ENCODE peak calls at places on chromosomes 16 and 17, in nine cellular contexts. One of them, this sample, is unnamed.

GRCh38 chr17:42779942-42780815 is at the start of gene WNK4:
- DNase-seq in NCI-H2171: no peak
- DNase-seq in amniotic epithelial cell: peak
- DNase-seq in naive thymus-derived CD8-positive, alpha-beta T cell: no peak
- DNase-seq in NCI-H524: no peak
- DNase-seq in mesothelial cell of epicardium: no peak
- DNase-seq in amygdala: no peak
- DNase-seq in NCI-H1092: no peak
- DNase-seq in SK-N-SH: peak
- DNase-seq in this sample: no peak

GRCh38 chr16:61872778-61873119 is 163.5 kb downstream of the CDH8 start:
- DNase-seq in NCI-H1092: no peak
- DNase-seq in mesothelial cell of epicardium: no peak
- DNase-seq in NCI-H524: no peak
- DNase-seq in naive thymus-derived CD8-positive, alpha-beta T cell: no peak
- DNase-seq in amygdala: no peak
- DNase-seq in amniotic epithelial cell: no peak
- DNase-seq in NCI-H2171: no peak
- DNase-seq in SK-N-SH: no peak
- DNase-seq in this sample: no peak

GRCh38 chr17:40366861-40367518 is 2.5 kb upstream of the GJD3 start:
- DNase-seq in naive thymus-derived CD8-positive, alpha-beta T cell: no peak
- DNase-seq in NCI-H1092: no peak
- DNase-seq in amygdala: no peak
- DNase-seq in mesothelial cell of epicardium: no peak
- DNase-seq in amniotic epithelial cell: no peak
- DNase-seq in NCI-H524: no peak
- DNase-seq in SK-N-SH: no peak
- DNase-seq in NCI-H2171: no peak
- DNase-seq in this sample: no peak

GRCh38 chr16:61812251-61812650 is 224.0 kb downstream of the CDH8 start:
- DNase-seq in amygdala: no peak
- DNase-seq in NCI-H2171: no peak
- DNase-seq in amniotic epithelial cell: no peak
- DNase-seq in mesothelial cell of epicardium: no peak
- DNase-seq in NCI-H1092: no peak
- DNase-seq in naive thymus-derived CD8-positive, alpha-beta T cell: no peak
- DNase-seq in NCI-H524: no peak
- DNase-seq in SK-N-SH: no peak
- DNase-seq in this sample: no peak

GRCh38 chr17:15262291-15263205 is 2.6 kb downstream of the PMP22 start:
- DNase-seq in NCI-H524: no peak
- DNase-seq in naive thymus-derived CD8-positive, alpha-beta T cell: no peak
- DNase-seq in amniotic epithelial cell: peak
- DNase-seq in amygdala: peak
- DNase-seq in SK-N-SH: peak
- DNase-seq in mesothelial cell of epicardium: peak
- DNase-seq in NCI-H2171: no peak
- DNase-seq in NCI-H1092: no peak
- DNase-seq in this sample: peak

GRCh38 chr16:65244811-65245210 is 122.9 kb upstream of the CDH11 start:
- DNase-seq in SK-N-SH: no peak
- DNase-seq in mesothelial cell of epicardium: no peak
- DNase-seq in NCI-H1092: no peak
- DNase-seq in amygdala: no peak
- DNase-seq in naive thymus-derived CD8-positive, alpha-beta T cell: no peak
- DNase-seq in NCI-H524: no peak
- DNase-seq in NCI-H2171: no peak
- DNase-seq in amniotic epithelial cell: no peak
- DNase-seq in this sample: no peak

GRCh38 chr17:40139566-40140058 is 725 bp upstream of the CASC3 start:
- DNase-seq in SK-N-SH: no peak
- DNase-seq in naive thymus-derived CD8-positive, alpha-beta T cell: no peak
- DNase-seq in amniotic epithelial cell: no peak
- DNase-seq in mesothelial cell of epicardium: no peak
- DNase-seq in NCI-H524: no peak
- DNase-seq in amygdala: no peak
- DNase-seq in NCI-H1092: no peak
- DNase-seq in NCI-H2171: no peak
- DNase-seq in this sample: no peak

GRCh38 chr16:12646490-12647274 is 157.0 kb downstream of the CPPED1 start:
- DNase-seq in NCI-H524: no peak
- DNase-seq in NCI-H2171: no peak
- DNase-seq in amygdala: peak
- DNase-seq in NCI-H1092: no peak
- DNase-seq in amniotic epithelial cell: no peak
- DNase-seq in mesothelial cell of epicardium: no peak
- DNase-seq in naive thymus-derived CD8-positive, alpha-beta T cell: no peak
- DNase-seq in SK-N-SH: peak
- DNase-seq in this sample: peak

GRCh38 chr16:19913306-19913717 is 28.7 kb upstream of the GPRC5B start:
- DNase-seq in NCI-H524: no peak
- DNase-seq in amygdala: no peak
- DNase-seq in NCI-H1092: no peak
- DNase-seq in SK-N-SH: no peak
- DNase-seq in naive thymus-derived CD8-positive, alpha-beta T cell: no peak
- DNase-seq in amniotic epithelial cell: no peak
- DNase-seq in mesothelial cell of epicardium: no peak
- DNase-seq in NCI-H2171: no peak
- DNase-seq in this sample: no peak

GRCh38 chr16:54062361-54063346 is 223.9 kb downstream of the IRX3 start:
- DNase-seq in NCI-H1092: no peak
- DNase-seq in NCI-H2171: no peak
- DNase-seq in mesothelial cell of epicardium: no peak
- DNase-seq in SK-N-SH: no peak
- DNase-seq in amniotic epithelial cell: no peak
- DNase-seq in naive thymus-derived CD8-positive, alpha-beta T cell: no peak
- DNase-seq in amygdala: no peak
- DNase-seq in NCI-H524: no peak
- DNase-seq in this sample: no peak

GRCh38 chr16:4059969-4060368 is 56.3 kb downstream of the ADCY9 start:
- DNase-seq in NCI-H524: no peak
- DNase-seq in amygdala: no peak
- DNase-seq in naive thymus-derived CD8-positive, alpha-beta T cell: no peak
- DNase-seq in NCI-H1092: no peak
- DNase-seq in NCI-H2171: no peak
- DNase-seq in mesothelial cell of epicardium: no peak
- DNase-seq in SK-N-SH: no peak
- DNase-seq in amniotic epithelial cell: no peak
- DNase-seq in this sample: no peak

GRCh38 chr17:55740515-55741352 is 10.1 kb upstream of the PCTP start:
- DNase-seq in amniotic epithelial cell: no peak
- DNase-seq in naive thymus-derived CD8-positive, alpha-beta T cell: no peak
- DNase-seq in NCI-H2171: no peak
- DNase-seq in amygdala: no peak
- DNase-seq in mesothelial cell of epicardium: no peak
- DNase-seq in NCI-H524: no peak
- DNase-seq in NCI-H1092: no peak
- DNase-seq in SK-N-SH: no peak
- DNase-seq in this sample: no peak

GRCh38 chr17:37759014-37759637 is 14.3 kb upstream of the HNF1B start:
- DNase-seq in mesothelial cell of epicardium: no peak
- DNase-seq in amniotic epithelial cell: no peak
- DNase-seq in NCI-H524: no peak
- DNase-seq in NCI-H1092: no peak
- DNase-seq in naive thymus-derived CD8-positive, alpha-beta T cell: no peak
- DNase-seq in amygdala: no peak
- DNase-seq in SK-N-SH: no peak
- DNase-seq in NCI-H2171: no peak
- DNase-seq in this sample: no peak

GRCh38 chr16:57873218-57873617 is 70.9 kb upstream of the KIFC3 start:
- DNase-seq in amygdala: no peak
- DNase-seq in amniotic epithelial cell: no peak
- DNase-seq in NCI-H524: no peak
- DNase-seq in mesothelial cell of epicardium: no peak
- DNase-seq in NCI-H2171: no peak
- DNase-seq in SK-N-SH: no peak
- DNase-seq in naive thymus-derived CD8-positive, alpha-beta T cell: no peak
- DNase-seq in NCI-H1092: no peak
- DNase-seq in this sample: no peak

GRCh38 chr17:21042434-21043295 is at the start of gene USP22:
- DNase-seq in amygdala: no peak
- DNase-seq in NCI-H524: no peak
- DNase-seq in SK-N-SH: peak
- DNase-seq in amniotic epithelial cell: no peak
- DNase-seq in NCI-H1092: no peak
- DNase-seq in mesothelial cell of epicardium: no peak
- DNase-seq in naive thymus-derived CD8-positive, alpha-beta T cell: peak
- DNase-seq in NCI-H2171: no peak
- DNase-seq in this sample: no peak

GRCh38 chr16:1308036-1308976 is 1.1 kb upstream of the UBE2I start:
- DNase-seq in mesothelial cell of epicardium: no peak
- DNase-seq in NCI-H2171: no peak
- DNase-seq in amygdala: no peak
- DNase-seq in naive thymus-derived CD8-positive, alpha-beta T cell: peak
- DNase-seq in NCI-H524: no peak
- DNase-seq in amniotic epithelial cell: peak
- DNase-seq in NCI-H1092: no peak
- DNase-seq in SK-N-SH: no peak
- DNase-seq in this sample: no peak

GRCh38 chr17:47611372-47612350 is 38.1 kb upstream of the KPNB1 start:
- DNase-seq in mesothelial cell of epicardium: no peak
- DNase-seq in NCI-H524: no peak
- DNase-seq in naive thymus-derived CD8-positive, alpha-beta T cell: no peak
- DNase-seq in SK-N-SH: no peak
- DNase-seq in amygdala: no peak
- DNase-seq in amniotic epithelial cell: no peak
- DNase-seq in NCI-H2171: no peak
- DNase-seq in NCI-H1092: no peak
- DNase-seq in this sample: no peak

GRCh38 chr17:43822566-43823190 is 10.3 kb downstream of the MPP3 start:
- DNase-seq in SK-N-SH: peak
- DNase-seq in NCI-H524: peak
- DNase-seq in amygdala: no peak
- DNase-seq in NCI-H1092: no peak
- DNase-seq in naive thymus-derived CD8-positive, alpha-beta T cell: no peak
- DNase-seq in NCI-H2171: no peak
- DNase-seq in amniotic epithelial cell: peak
- DNase-seq in mesothelial cell of epicardium: no peak
- DNase-seq in this sample: no peak

GRCh38 chr16:65116818-65117430 is 4.9 kb downstream of the CDH11 start:
- DNase-seq in amniotic epithelial cell: peak
- DNase-seq in mesothelial cell of epicardium: no peak
- DNase-seq in naive thymus-derived CD8-positive, alpha-beta T cell: no peak
- DNase-seq in SK-N-SH: no peak
- DNase-seq in NCI-H2171: no peak
- DNase-seq in amygdala: no peak
- DNase-seq in NCI-H1092: no peak
- DNase-seq in NCI-H524: no peak
- DNase-seq in this sample: peak

GRCh38 chr17:40323317-40323716 is 14.3 kb downstream of the RARA start:
- DNase-seq in SK-N-SH: no peak
- DNase-seq in NCI-H2171: no peak
- DNase-seq in amniotic epithelial cell: no peak
- DNase-seq in NCI-H524: no peak
- DNase-seq in NCI-H1092: no peak
- DNase-seq in naive thymus-derived CD8-positive, alpha-beta T cell: no peak
- DNase-seq in amygdala: no peak
- DNase-seq in mesothelial cell of epicardium: no peak
- DNase-seq in this sample: no peak

GRCh38 chr17:1720856-1721386 is 3.6 kb upstream of the WDR81 start:
- DNase-seq in SK-N-SH: no peak
- DNase-seq in naive thymus-derived CD8-positive, alpha-beta T cell: peak
- DNase-seq in amniotic epithelial cell: peak
- DNase-seq in amygdala: peak
- DNase-seq in NCI-H2171: peak
- DNase-seq in mesothelial cell of epicardium: no peak
- DNase-seq in NCI-H1092: no peak
- DNase-seq in NCI-H524: peak
- DNase-seq in this sample: no peak

GRCh38 chr17:31678431-31678830 is 180.6 kb downstream of the COPRS start:
- DNase-seq in SK-N-SH: no peak
- DNase-seq in amniotic epithelial cell: peak
- DNase-seq in amygdala: no peak
- DNase-seq in NCI-H524: no peak
- DNase-seq in naive thymus-derived CD8-positive, alpha-beta T cell: no peak
- DNase-seq in NCI-H1092: no peak
- DNase-seq in NCI-H2171: no peak
- DNase-seq in mesothelial cell of epicardium: no peak
- DNase-seq in this sample: no peak

This sample was measured in putamen.